ENCODE peak calls at places on chromosome 11, in six cellular contexts. G is epithelial cell of esophagus, E is suprapubic skin, I is AG04450, W is lower leg skin, F is lower lobe of right lung. D is an unnamed sample.

GRCh38 chr11:75562836-75563484 is 907 bp downstream of the SERPINH1 start:
- DNase-seq in G (peak; percentile 48), E (no peak), I (no peak), W (peak; percentile 30), F (no peak), D (peak; percentile 73)

GRCh38 chr11:124177344-124177743 is 5.8 kb upstream of the OR10D3 start:
- DNase-seq in G (no peak), E (no peak), I (no peak), W (no peak), F (no peak), D (no peak)

GRCh38 chr11:44942029-44942710 is 8.5 kb downstream of the TP53I11 start:
- DNase-seq in G (no peak), E (no peak), I (no peak), W (no peak), F (no peak), D (no peak)

GRCh38 chr11:64025205-64025604 is 10.5 kb upstream of the FLRT1 start:
- DNase-seq in G (no peak), E (no peak), I (no peak), W (no peak), F (no peak), D (no peak)

GRCh38 chr11:14454861-14455632 is 44.6 kb downstream of the COPB1 start:
- DNase-seq in G (peak; percentile 34), E (no peak), I (no peak), W (no peak), F (no peak), D (no peak)

GRCh38 chr11:134530826-134531225 is 118.8 kb upstream of the B3GAT1 start:
- DNase-seq in G (no peak), E (peak; percentile 19), I (no peak), W (no peak), F (peak; percentile 30), D (no peak)

GRCh38 chr11:93529707-93530467 is 13.3 kb downstream of the SMCO4 start:
- DNase-seq in G (no peak), E (no peak), I (no peak), W (no peak), F (peak; percentile 66), D (no peak)

GRCh38 chr11:115981814-115982471 is 477.7 kb upstream of the CADM1 start:
- DNase-seq in G (no peak), E (no peak), I (no peak), W (no peak), F (no peak), D (no peak)

GRCh38 chr11:64802370-64803162 is 448 bp downstream of the MAP4K2 start:
- DNase-seq in G (no peak), E (peak; percentile 79), I (no peak), W (no peak), F (no peak), D (no peak)

GRCh38 chr11:123330071-123330470 is 100.0 kb upstream of the GRAMD1B start:
- DNase-seq in G (no peak), E (no peak), I (no peak), W (no peak), F (no peak), D (no peak)

GRCh38 chr11:112525270-112525669 is 264.6 kb upstream of the PLET1 start:
- DNase-seq in G (peak; percentile 88), E (peak; percentile 73), I (no peak), W (peak; percentile 66), F (peak; percentile 48), D (peak; percentile 16)

GRCh38 chr11:68775951-68776388 is 24.6 kb upstream of the TESMIN start:
- DNase-seq in G (no peak), E (no peak), I (no peak), W (no peak), F (no peak), D (no peak)

GRCh38 chr11:78622666-78623065 is 48.0 kb upstream of the NARS2 start:
- DNase-seq in G (no peak), E (no peak), I (no peak), W (no peak), F (no peak), D (no peak)

GRCh38 chr11:36463781-36464180 is 46.3 kb downstream of the TRAF6 start:
- DNase-seq in G (no peak), E (no peak), I (no peak), W (no peak), F (no peak), D (no peak)

GRCh38 chr11:126113515-126113957 is 50.9 kb upstream of the CDON start:
- DNase-seq in G (peak; percentile 79), E (peak; percentile 95), I (peak; percentile 76), W (peak; percentile 90), F (peak; percentile 88), D (peak; percentile 83)

GRCh38 chr11:794766-795637 is 3.1 kb downstream of the SLC25A22 start:
- DNase-seq in G (no peak), E (no peak), I (no peak), W (no peak), F (no peak), D (no peak)

DNA sequence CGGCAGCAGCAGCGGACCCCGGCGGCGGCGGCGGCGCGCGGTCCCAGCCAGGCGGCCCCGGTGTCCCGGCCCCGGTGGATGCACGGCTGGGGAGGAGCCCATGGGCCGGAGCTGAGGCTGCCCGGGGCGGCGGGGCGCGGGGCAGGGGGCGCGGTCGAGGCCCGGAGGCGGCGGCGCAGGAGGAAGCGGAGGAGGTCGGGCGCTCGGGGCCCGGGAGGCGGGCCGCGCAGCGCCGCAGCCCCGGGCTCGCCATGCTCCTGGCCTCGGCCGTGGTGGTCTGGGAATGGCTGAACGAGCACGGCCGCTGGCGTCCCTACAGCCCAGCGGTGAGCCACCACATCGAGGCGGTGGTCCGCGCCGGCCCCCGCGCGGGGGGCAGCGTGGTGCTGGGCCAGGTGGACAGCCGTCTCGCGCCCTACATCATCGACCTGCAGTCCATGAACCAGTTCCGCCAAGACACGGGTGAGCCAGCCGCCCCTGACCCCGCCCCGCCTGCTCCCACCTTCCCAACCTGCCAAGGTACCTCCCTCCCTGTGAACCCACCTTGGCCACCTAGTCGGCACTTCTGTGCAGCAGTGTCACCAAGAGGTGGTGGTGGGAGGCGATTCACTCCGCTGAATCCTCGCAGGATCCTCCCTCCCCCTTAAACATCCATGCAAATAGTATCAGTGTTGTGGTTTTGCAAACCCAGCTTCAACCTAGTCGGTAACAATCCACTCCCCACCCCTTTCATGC is 580 bp downstream of the DTX4 start:
- DNase-seq in G (no peak), E (no peak), I (no peak), W (no peak), F (peak; percentile 58), D (no peak)
- TF ChIP-seq CTCF in G (no peak), E (no peak), I (no peak), W (no peak), F (no peak), D (no peak)

GRCh38 chr11:2395211-2395730 is 5.3 kb upstream of the TSSC4 start:
- DNase-seq in G (no peak), E (no peak), I (no peak), W (no peak), F (no peak), D (no peak)

GRCh38 chr11:2393111-2393868 is 7.3 kb upstream of the TSSC4 start:
- DNase-seq in G (no peak), E (no peak), I (no peak), W (no peak), F (no peak), D (no peak)

GRCh38 chr11:2395856-2396255 is 4.7 kb upstream of the TSSC4 start:
- DNase-seq in G (no peak), E (no peak), I (no peak), W (no peak), F (no peak), D (no peak)

GRCh38 chr11:2394818-2395105 is 5.8 kb upstream of the TSSC4 start:
- DNase-seq in G (no peak), E (no peak), I (no peak), W (no peak), F (no peak), D (no peak)

DNA sequence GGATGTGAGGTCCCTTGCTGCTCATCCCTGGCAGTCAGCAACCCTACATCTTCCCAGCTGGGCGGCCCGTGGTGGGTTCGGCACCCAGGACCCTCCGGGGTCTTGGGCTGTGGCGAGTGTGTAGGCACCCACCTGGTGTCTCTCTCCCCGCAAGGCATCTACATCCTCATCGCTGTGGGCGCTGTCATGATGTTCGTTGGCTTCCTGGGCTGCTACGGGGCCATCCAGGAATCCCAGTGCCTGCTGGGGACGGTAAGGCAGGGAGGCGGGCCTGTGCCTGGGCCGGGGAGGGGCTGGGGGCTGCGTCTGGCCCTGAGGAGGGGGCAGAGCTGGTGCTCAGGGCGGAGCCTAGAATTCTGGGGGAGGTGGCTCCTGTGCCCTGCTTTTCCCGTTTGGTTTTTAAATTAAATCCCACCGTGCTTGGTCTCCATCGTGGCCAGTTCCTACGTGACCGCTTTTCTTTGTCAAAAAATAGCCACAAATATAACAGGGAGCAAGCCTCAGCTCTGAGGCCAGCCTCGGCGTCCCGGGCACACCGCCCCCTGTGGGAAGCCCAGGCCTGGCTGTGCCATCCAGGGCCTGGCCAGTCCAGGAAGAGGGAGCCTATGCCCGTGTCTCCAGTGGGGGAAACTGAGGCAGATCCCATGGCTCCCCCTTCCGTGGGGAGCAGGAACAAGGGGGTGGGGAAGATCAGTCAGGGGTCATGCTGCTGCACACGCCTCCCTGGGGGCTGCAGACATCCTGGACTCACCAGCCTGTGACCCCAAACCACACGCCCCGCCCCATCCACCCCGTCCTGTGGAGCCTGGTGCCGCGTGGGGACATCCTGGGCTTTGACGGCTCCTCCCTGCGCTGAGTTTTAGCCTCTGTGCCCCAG is 6.4 kb upstream of the TSSC4 start:
- DNase-seq in G (no peak), E (no peak), I (no peak), W (no peak), F (no peak), D (no peak)
- TF ChIP-seq CTCF in G (no peak), E (no peak), I (no peak), W (no peak), F (no peak), D (no peak)

DNA sequence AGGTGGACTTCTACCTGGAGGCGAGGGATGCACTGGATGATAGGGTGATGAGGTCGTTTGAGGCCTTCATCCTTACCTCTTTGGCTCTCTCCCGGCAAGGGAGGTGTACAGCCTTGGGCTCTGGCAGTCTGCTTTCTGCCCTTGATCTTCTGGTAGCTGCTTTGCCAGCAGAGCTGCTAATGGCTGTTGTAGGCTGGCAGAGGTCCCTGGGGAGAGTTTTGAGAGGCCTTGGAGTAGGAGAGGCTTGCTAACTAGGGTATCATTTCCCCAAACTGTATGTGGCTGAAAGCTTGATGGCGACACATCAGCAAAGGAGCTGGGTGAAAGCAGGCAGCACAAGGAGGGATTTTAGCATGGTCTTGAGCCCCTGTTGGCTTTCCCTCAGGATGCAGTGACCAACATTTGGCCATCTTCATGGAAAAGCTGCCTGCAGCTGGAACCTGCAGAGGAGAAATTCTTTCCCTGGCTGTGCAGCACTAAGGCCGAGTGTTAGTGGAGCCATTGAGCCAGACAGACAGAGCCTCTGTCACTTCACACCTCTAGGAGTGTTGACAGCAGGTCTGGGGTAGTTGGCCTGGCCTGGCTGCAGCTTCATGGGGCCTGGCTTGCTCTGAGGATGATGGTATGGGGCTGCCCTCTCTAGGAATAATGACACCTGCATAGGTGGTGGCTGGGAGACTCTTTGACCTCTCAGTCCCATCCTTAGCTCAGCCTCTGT is 3.5 kb upstream of the AMPD3 start:
- DNase-seq in G (no peak), E (no peak), I (no peak), W (no peak), F (no peak), D (no peak)
- TF ChIP-seq CTCF in G (no peak), E (no peak), I (no peak), W (no peak), F (no peak), D (no peak)

GRCh38 chr11:34366522-34366921 is 8.7 kb upstream of the ABTB2 start:
- DNase-seq in G (peak; percentile 78), E (no peak), I (no peak), W (no peak), F (peak; percentile 54), D (no peak)
- TF ChIP-seq CTCF in G (peak; percentile 64), E (no peak), I (no peak), W (no peak), F (peak; percentile 29), D (no peak)

D was measured in HFF-Myc.